ENCODE peak calls at places on chromosomes 7 and 10, in five cellular contexts. I is astrocyte of the hippocampus, W is HEK293T, L is tibial artery, R is AG09319. V is an unnamed sample.

GRCh38 chr10:63887026-63887589 is 365.9 kb downstream of the REEP3 start:
- DNase-seq in I (no peak), W (no peak), L (no peak), R (no peak), V (no peak)

GRCh38 chr10:69902835-69903535 is 101.3 kb downstream of the COL13A1 start:
- DNase-seq in I (peak; percentile 19), W (no peak), L (no peak), R (no peak), V (no peak)

GRCh38 chr10:78362406-78363022 is 328.9 kb downstream of the RPS24 start:
- DNase-seq in I (peak; percentile 37), W (no peak), L (no peak), R (no peak), V (no peak)

GRCh38 chr7:47574473-47575328 is 7.2 kb downstream of the TNS3 start:
- DNase-seq in I (no peak), W (no peak), L (no peak), R (no peak), V (no peak)

GRCh38 chr10:13115832-13116793 is 16.1 kb downstream of the OPTN start:
- DNase-seq in I (no peak), W (no peak), L (no peak), R (no peak), V (no peak)

GRCh38 chr7:129952164-129952652 is 552 bp downstream of the UBE2H start:
- DNase-seq in I (peak; percentile 58), W (no peak), L (peak; percentile 76), R (no peak), V (peak; percentile 20)

GRCh38 chr7:80493121-80493849 is 18.6 kb downstream of the GNAT3 start:
- DNase-seq in I (no peak), W (no peak), L (no peak), R (no peak), V (no peak)

GRCh38 chr7:3991771-3992231 is 690.3 kb upstream of the FOXK1 start:
- DNase-seq in I (no peak), W (no peak), L (no peak), R (no peak), V (no peak)

GRCh38 chr7:33221374-33221773 is 92.0 kb downstream of the BBS9 start:
- DNase-seq in I (no peak), W (no peak), L (no peak), R (no peak), V (no peak)

GRCh38 chr10:86553639-86554038 is 32.0 kb upstream of the WAPL start:
- DNase-seq in I (no peak), W (no peak), L (no peak), R (no peak), V (no peak)

GRCh38 chr7:27130540-27131389 is at the start of gene HOXA4:
- DNase-seq in I (peak; percentile 52), W (peak; percentile 78), L (peak; percentile 97), R (no peak), V (peak; percentile 92)

GRCh38 chr10:101778781-101779543 is 3.0 kb upstream of the FGF8 start:
- DNase-seq in I (peak; percentile 69), W (peak; percentile 15), L (peak; percentile 64), R (no peak), V (peak; percentile 39)

GRCh38 chr10:60661627-60662026 is 116.7 kb upstream of the CDK1 start:
- DNase-seq in I (peak; percentile 68), W (no peak), L (no peak), R (no peak), V (peak; percentile 81)

GRCh38 chr10:11863353-11864105 is 40.4 kb downstream of the PROSER2 start:
- DNase-seq in I (no peak), W (no peak), L (no peak), R (no peak), V (no peak)

GRCh38 chr7:140732436-140732835 is 35.9 kb downstream of the NDUFB2 start:
- DNase-seq in I (no peak), W (no peak), L (no peak), R (no peak), V (no peak)

GRCh38 chr10:26835025-26835424 is 25.7 kb downstream of the ABI1 start:
- DNase-seq in I (no peak), W (no peak), L (no peak), R (no peak), V (no peak)

GRCh38 chr7:135200824-135201331 is 10.4 kb downstream of the WDR91 start:
- DNase-seq in I (peak; percentile 59), W (no peak), L (no peak), R (no peak), V (peak; percentile 40)

GRCh38 chr7:3109516-3109915 is 65.8 kb upstream of the CARD11 start:
- DNase-seq in I (no peak), W (no peak), L (no peak), R (no peak), V (no peak)

GRCh38 chr10:112774808-112775207 is 175.2 kb upstream of the TCF7L2 start:
- DNase-seq in I (no peak), W (no peak), L (no peak), R (no peak), V (no peak)

GRCh38 chr7:95766657-95767056 is 5.7 kb upstream of the DYNC1I1 start:
- DNase-seq in I (no peak), W (no peak), L (no peak), R (no peak), V (no peak)

GRCh38 chr7:38284553-38284952 is 11.1 kb upstream of the TARP start:
- DNase-seq in I (no peak), W (no peak), L (no peak), R (no peak), V (no peak)

GRCh38 chr10:26486304-26486703 is 48.2 kb downstream of the APBB1IP start:
- DNase-seq in I (peak; percentile 86), W (no peak), L (no peak), R (peak; percentile 91), V (peak; percentile 77)

GRCh38 chr7:83053965-83054364 is 108.7 kb downstream of the PCLO start:
- DNase-seq in I (no peak), W (no peak), L (no peak), R (no peak), V (no peak)

GRCh38 chr7:105978035-105978434 is 15.0 kb downstream of the CDHR3 start:
- DNase-seq in I (no peak), W (no peak), L (no peak), R (no peak), V (no peak)

GRCh38 chr7:26662646-26663045 is 201.7 kb downstream of the SKAP2 start:
- DNase-seq in I (no peak), W (no peak), L (no peak), R (no peak), V (no peak)

GRCh38 chr10:126921974-126922525 is 16.8 kb downstream of the DOCK1 start:
- DNase-seq in I (peak; percentile 69), W (no peak), L (no peak), R (no peak), V (peak; percentile 63)

GRCh38 chr7:148711191-148712102 is 12.7 kb downstream of the CUL1 start:
- DNase-seq in I (no peak), W (no peak), L (no peak), R (no peak), V (no peak)

V was measured in astrocyte of the spinal cord.